ENCODE peak calls at places on chromosomes 16 and 17, in nine cellular contexts. W, Z, X, V, P, L, K, M and R are unnamed samples.

GRCh38 chr16:73912311-73912710 is 384.3 kb upstream of the PSMD7 start:
- DNase-seq in W (no peak), Z (no peak), X (no peak), V (no peak), P (no peak), L (no peak), K (no peak), M (no peak), R (no peak)

GRCh38 chr16:11309895-11310633 is 28.9 kb upstream of the PRM1 start:
- DNase-seq in W (no peak), Z (no peak), X (no peak), V (no peak), P (no peak), L (peak; percentile 39), K (no peak), M (no peak), R (no peak)

GRCh38 chr17:62931101-62931500 is 34.9 kb upstream of the TANC2 start:
- DNase-seq in W (no peak), Z (no peak), X (no peak), V (no peak), P (no peak), L (no peak), K (no peak), M (no peak), R (no peak)

GRCh38 chr16:11405331-11406176 is 60.3 kb downstream of the RMI2 start:
- DNase-seq in W (no peak), Z (no peak), X (no peak), V (no peak), P (peak; percentile 45), L (peak; percentile 32), K (no peak), M (peak; percentile 28), R (no peak)

GRCh38 chr16:46651305-46651704 is 30.1 kb upstream of the SHCBP1 start:
- DNase-seq in W (no peak), Z (no peak), X (no peak), V (no peak), P (no peak), L (no peak), K (no peak), M (no peak), R (no peak)

GRCh38 chr17:1434150-1434549 is 21.9 kb downstream of the CRK start:
- DNase-seq in W (no peak), Z (no peak), X (no peak), V (no peak), P (no peak), L (no peak), K (no peak), M (no peak), R (no peak)

GRCh38 chr17:30323895-30324319 is 9.9 kb downstream of the TMIGD1 start:
- DNase-seq in W (peak; percentile 53), Z (no peak), X (no peak), V (peak; percentile 19), P (peak; percentile 57), L (peak; percentile 66), K (no peak), M (no peak), R (no peak)

GRCh38 chr17:50808413-50808812 is 27.0 kb upstream of the WFIKKN2 start:
- DNase-seq in W (no peak), Z (no peak), X (no peak), V (no peak), P (no peak), L (no peak), K (no peak), M (no peak), R (no peak)

GRCh38 chr16:28193530-28194423 is 18.0 kb downstream of the XPO6 start:
- DNase-seq in W (no peak), Z (no peak), X (no peak), V (peak; percentile 19), P (peak; percentile 42), L (peak; percentile 67), K (no peak), M (no peak), R (no peak)

GRCh38 chr17:35423761-35424160 is 8.5 kb downstream of the SLFN12 start:
- DNase-seq in W (no peak), Z (no peak), X (no peak), V (no peak), P (no peak), L (no peak), K (no peak), M (no peak), R (no peak)

GRCh38 chr16:20041924-20042596 is 31.6 kb downstream of the GPR139 start:
- DNase-seq in W (no peak), Z (no peak), X (no peak), V (no peak), P (no peak), L (no peak), K (no peak), M (no peak), R (no peak)

GRCh38 chr16:19748389-19749110 is 30.5 kb downstream of the IQCK start:
- DNase-seq in W (no peak), Z (no peak), X (no peak), V (no peak), P (no peak), L (peak; percentile 44), K (no peak), M (no peak), R (no peak)

GRCh38 chr17:43019418-43019817 is 2.8 kb downstream of the VAT1 start:
- DNase-seq in W (no peak), Z (no peak), X (no peak), V (no peak), P (no peak), L (no peak), K (no peak), M (peak; percentile 29), R (no peak)

GRCh38 chr17:50027639-50028206 is 28.2 kb upstream of the ITGA3 start:
- DNase-seq in W (peak; percentile 81), Z (peak; percentile 56), X (peak; percentile 68), V (no peak), P (no peak), L (peak; percentile 23), K (peak; percentile 73), M (no peak), R (peak; percentile 76)

GRCh38 chr17:7211512-7212277 is 7.9 kb downstream of the DLG4 start:
- DNase-seq in W (no peak), Z (no peak), X (no peak), V (no peak), P (no peak), L (peak; percentile 21), K (no peak), M (no peak), R (no peak)

GRCh38 chr17:78375401-78376079 is 2.9 kb upstream of the PGS1 start:
- DNase-seq in W (peak; percentile 60), Z (peak; percentile 16), X (peak; percentile 35), V (no peak), P (no peak), L (no peak), K (peak; percentile 84), M (no peak), R (peak; percentile 88)

GRCh38 chr17:32693135-32693897 is 183.6 kb downstream of the MYO1D start:
- DNase-seq in W (no peak), Z (no peak), X (no peak), V (no peak), P (no peak), L (no peak), K (no peak), M (no peak), R (no peak)

GRCh38 chr17:38733315-38734234 is 3.4 kb downstream of the CISD3 start:
- DNase-seq in W (no peak), Z (no peak), X (no peak), V (no peak), P (no peak), L (no peak), K (no peak), M (no peak), R (no peak)

GRCh38 chr17:1852327-1852726 is 22.5 kb downstream of the RPA1 start:
- DNase-seq in W (no peak), Z (no peak), X (no peak), V (no peak), P (no peak), L (no peak), K (peak; percentile 44), M (no peak), R (no peak)

GRCh38 chr17:79852748-79853147 is 13.5 kb upstream of the CBX4 start:
- DNase-seq in W (no peak), Z (no peak), X (no peak), V (no peak), P (no peak), L (no peak), K (no peak), M (no peak), R (no peak)

GRCh38 chr16:84667600-84668309 is 19.4 kb downstream of the KLHL36 start:
- DNase-seq in W (no peak), Z (no peak), X (no peak), V (no peak), P (no peak), L (peak; percentile 51), K (no peak), M (no peak), R (no peak)

GRCh38 chr17:1039511-1040215 is 42.7 kb downstream of the TIMM22 start:
- DNase-seq in W (peak; percentile 85), Z (peak; percentile 85), X (peak; percentile 62), V (no peak), P (no peak), L (no peak), K (peak; percentile 77), M (no peak), R (peak; percentile 95)

GRCh38 chr16:89172901-89173628 is 1.5 kb downstream of the CDH15 start:
- DNase-seq in W (no peak), Z (no peak), X (no peak), V (no peak), P (no peak), L (no peak), K (peak; percentile 14), M (no peak), R (no peak)
- H3K4me1 ChIP-seq in W (peaks cover 20% of the 10 kb centered on the region), Z (peaks cover 10% of the 10 kb centered on the region), X (peaks cover 8% of the 10 kb centered on the region), V (peaks cover 15% of the 10 kb centered on the region), P (peaks cover 15% of the 10 kb centered on the region), L (peaks cover 4% of the 10 kb centered on the region), K (no peaks in the 10 kb centered on the region), M (peaks cover 10% of the 10 kb centered on the region), R (peaks cover 17% of the 10 kb centered on the region)

DNA sequence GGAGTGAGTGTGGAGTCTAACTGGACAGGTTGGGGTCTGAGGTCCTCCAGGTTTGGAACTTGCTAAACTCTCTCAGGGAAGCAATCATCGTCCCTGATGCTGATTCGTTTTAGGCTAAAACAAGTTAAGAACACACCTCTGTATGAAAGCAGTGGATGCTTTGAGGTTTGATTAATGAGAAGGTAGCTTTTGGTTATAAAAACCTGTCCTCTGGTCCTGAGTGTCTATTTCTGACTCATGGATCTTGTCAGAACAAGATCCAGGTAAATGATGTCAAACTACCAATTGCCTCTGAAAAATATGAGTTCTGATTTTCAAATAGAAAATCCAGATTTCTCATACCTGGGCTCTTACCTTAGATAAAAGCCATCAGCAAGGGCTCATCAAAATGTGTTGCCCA is 23.0 kb downstream of the KRT23 start:
- DNase-seq in W (no peak), Z (no peak), X (no peak), V (no peak), P (no peak), L (no peak), K (no peak), M (no peak), R (no peak)
- H3K4me1 ChIP-seq in W (peaks cover 27% of the 10 kb centered on the region), Z (peaks cover 13% of the 10 kb centered on the region), X (peaks cover 15% of the 10 kb centered on the region), V (no peaks in the 10 kb centered on the region), P (no peaks in the 10 kb centered on the region), L (peaks cover 17% of the 10 kb centered on the region), K (no peaks in the 10 kb centered on the region), M (peaks cover 4% of the 10 kb centered on the region), R (no peaks in the 10 kb centered on the region)

GRCh38 chr17:81859906-81860755 is at the start of gene P4HB:
- DNase-seq in W (peak; percentile 54), Z (no peak), X (no peak), V (no peak), P (peak; percentile 11), L (no peak), K (peak; percentile 56), M (no peak), R (peak; percentile 95)
- H3K4me1 ChIP-seq in W (peaks cover 43% of the 10 kb centered on the region), Z (peaks cover 53% of the 10 kb centered on the region), X (peaks cover 29% of the 10 kb centered on the region), V (peaks cover 30% of the 10 kb centered on the region), P (peaks cover 40% of the 10 kb centered on the region), L (peaks cover 20% of the 10 kb centered on the region), K (peaks cover 58% of the 10 kb centered on the region), M (peaks cover 16% of the 10 kb centered on the region), R (peaks cover 85% of the 10 kb centered on the region)

GRCh38 chr17:14205992-14206461 is 30.6 kb downstream of the CDRT15 start:
- DNase-seq in W (no peak), Z (peak; percentile 66), X (no peak), V (peak; percentile 81), P (peak; percentile 75), L (no peak), K (peak; percentile 93), M (no peak), R (peak; percentile 79)
- H3K4me1 ChIP-seq in W (no peaks in the 10 kb centered on the region), Z (peaks cover 50% of the 10 kb centered on the region), X (no peaks in the 10 kb centered on the region), V (peaks cover 58% of the 10 kb centered on the region), P (peaks cover 65% of the 10 kb centered on the region), L (peaks cover 8% of the 10 kb centered on the region), K (peaks cover 15% of the 10 kb centered on the region), M (peaks cover 12% of the 10 kb centered on the region), R (peaks cover 9% of the 10 kb centered on the region)